ENCODE peak calls at places on chromosomes 13 and 19, in five cellular contexts. C, E, D, Y and T are unnamed samples. For H3K9me3, the result is how much of the 10 kb centered on the place peaks cover.

GRCh38 chr13:39336207-39336606 is 266.8 kb downstream of the LHFPL6 start:
- DNase-seq in C (no peak), E (no peak), D (no peak), Y (no peak), T (no peak)

GRCh38 chr13:28553971-28554370 is 59.0 kb upstream of the FLT1 start:
- DNase-seq in C (no peak), E (no peak), D (no peak), Y (no peak), T (no peak)

GRCh38 chr13:37934339-37935191 is 65.0 kb upstream of the TRPC4 start:
- DNase-seq in C (no peak), E (no peak), D (no peak), Y (no peak), T (no peak)

GRCh38 chr19:2491130-2491801 is 15.3 kb downstream of the GADD45B start:
- DNase-seq in C (no peak), E (peak), D (no peak), Y (no peak), T (no peak)

GRCh38 chr13:34294483-34295129 is 476.7 kb downstream of the RFC3 start:
- DNase-seq in C (peak), E (no peak), D (no peak), Y (no peak), T (no peak)

GRCh38 chr13:45482571-45483173 is 17.9 kb downstream of the COG3 start:
- DNase-seq in C (no peak), E (no peak), D (no peak), Y (no peak), T (no peak)

GRCh38 chr19:11931051-11931450 is 6.1 kb downstream of the ZNF700 start:
- DNase-seq in C (no peak), E (peak), D (no peak), Y (no peak), T (no peak)

GRCh38 chr19:35639321-35639639 is 2.3 kb upstream of the ETV2 start:
- DNase-seq in C (no peak), E (no peak), D (no peak), Y (no peak), T (no peak)

GRCh38 chr19:51417107-51417806 is at the start of gene SIGLEC10:
- DNase-seq in C (no peak), E (peak), D (no peak), Y (no peak), T (no peak)

GRCh38 chr13:29435125-29435911 is 160.2 kb downstream of the SLC7A1 start:
- DNase-seq in C (peak), E (peak), D (no peak), Y (no peak), T (no peak)

GRCh38 chr13:100182894-100183490 is 94.1 kb downstream of the PCCA start:
- DNase-seq in C (no peak), E (no peak), D (no peak), Y (peak), T (no peak)

GRCh38 chr19:50203281-50204080 is at the start of gene MYH14:
- DNase-seq in C (peak), E (peak), D (no peak), Y (no peak), T (no peak)

DNA sequence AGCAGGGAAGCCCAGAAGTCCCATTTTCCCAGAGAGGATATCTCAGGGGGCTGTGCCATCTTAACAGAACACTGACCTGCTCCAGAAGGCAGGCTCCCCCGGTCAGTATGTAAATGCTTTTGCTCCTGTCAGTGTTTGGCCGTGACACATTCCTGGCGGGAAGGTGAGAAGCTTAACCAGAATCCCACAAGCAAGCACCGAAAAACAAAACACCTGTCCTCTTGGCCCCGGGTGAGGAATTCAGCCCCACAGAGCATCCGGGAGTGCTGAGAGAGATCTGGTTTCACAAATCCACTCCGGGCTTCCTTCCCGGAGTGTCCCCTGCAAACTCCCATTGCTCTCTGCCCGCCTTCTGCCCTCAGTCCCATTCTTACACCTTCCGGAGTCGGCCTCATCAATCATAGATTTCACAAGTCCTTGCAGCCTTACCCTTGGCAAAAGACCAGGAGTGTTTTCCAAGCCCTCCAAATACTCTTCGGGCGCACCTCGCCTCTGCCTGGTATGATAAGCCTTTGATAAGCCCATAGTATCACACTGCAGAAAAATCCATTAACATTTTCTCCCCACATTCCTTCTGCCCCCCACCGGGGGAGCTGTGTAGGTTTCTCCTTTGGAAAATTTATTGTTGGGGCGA is 12.2 kb downstream of the TPM4 start:
- DNase-seq in C (no peak), E (peak), D (no peak), Y (no peak), T (no peak)
- TF ChIP-seq CTCF in C (peak), E (peak), D (no peak), Y (peak), T (no peak)

GRCh38 chr13:62096652-62097051 is 681.0 kb upstream of the PCDH20 start:
- DNase-seq in C (no peak), E (no peak), D (no peak), Y (no peak), T (no peak)

GRCh38 chr13:62092536-62092935 is 676.9 kb upstream of the PCDH20 start:
- DNase-seq in C (no peak), E (no peak), D (no peak), Y (no peak), T (no peak)

GRCh38 chr13:62093984-62094383 is 678.3 kb upstream of the PCDH20 start:
- DNase-seq in C (no peak), E (no peak), D (no peak), Y (no peak), T (no peak)

GRCh38 chr13:62094937-62095336 is 679.3 kb upstream of the PCDH20 start:
- DNase-seq in C (no peak), E (no peak), D (no peak), Y (no peak), T (no peak)

DNA sequence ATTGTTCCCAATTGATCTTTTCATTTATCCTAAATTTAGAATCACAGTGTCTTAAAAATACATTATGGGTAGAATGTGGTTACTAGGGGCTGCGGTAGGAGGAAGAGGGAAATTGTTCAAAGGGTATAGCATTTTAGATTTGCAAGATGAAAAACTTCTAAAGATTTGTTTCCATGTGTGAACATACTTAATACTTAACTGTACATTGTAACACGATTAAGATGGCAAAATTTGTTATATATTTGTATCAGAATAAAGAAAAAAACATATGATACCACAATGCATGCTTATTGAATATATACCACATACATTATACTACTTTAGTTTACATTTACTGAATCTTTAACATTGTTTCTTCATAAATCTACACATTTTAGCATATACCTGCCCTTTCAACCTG is 677.3 kb upstream of the PCDH20 start:
- DNase-seq in C (no peak), E (no peak), D (no peak), Y (no peak), T (no peak)
- H3K27ac ChIP-seq in C (no peak), E (no peak), D (no peak), Y (no peak), T (no peak)

GRCh38 chr19:23385404-23385803 is 9.9 kb downstream of the ZNF91 start:
- DNase-seq in C (no peak), E (peak), D (no peak), Y (no peak), T (no peak)

GRCh38 chr19:23384858-23385257 is 10.4 kb downstream of the ZNF91 start:
- DNase-seq in C (no peak), E (no peak), D (no peak), Y (no peak), T (no peak)

GRCh38 chr19:23381114-23381513 is 14.2 kb downstream of the ZNF91 start:
- DNase-seq in C (no peak), E (no peak), D (no peak), Y (no peak), T (no peak)

GRCh38 chr19:23382955-23383354 is 12.3 kb downstream of the ZNF91 start:
- DNase-seq in C (no peak), E (no peak), D (no peak), Y (no peak), T (no peak)

GRCh38 chr19:23384166-23384565 is 11.1 kb downstream of the ZNF91 start:
- DNase-seq in C (no peak), E (no peak), D (no peak), Y (no peak), T (no peak)
- H3K9me3 ChIP-seq in C (under half), E (under half), D (under half), Y (half or more), T (half or more)

DNA sequence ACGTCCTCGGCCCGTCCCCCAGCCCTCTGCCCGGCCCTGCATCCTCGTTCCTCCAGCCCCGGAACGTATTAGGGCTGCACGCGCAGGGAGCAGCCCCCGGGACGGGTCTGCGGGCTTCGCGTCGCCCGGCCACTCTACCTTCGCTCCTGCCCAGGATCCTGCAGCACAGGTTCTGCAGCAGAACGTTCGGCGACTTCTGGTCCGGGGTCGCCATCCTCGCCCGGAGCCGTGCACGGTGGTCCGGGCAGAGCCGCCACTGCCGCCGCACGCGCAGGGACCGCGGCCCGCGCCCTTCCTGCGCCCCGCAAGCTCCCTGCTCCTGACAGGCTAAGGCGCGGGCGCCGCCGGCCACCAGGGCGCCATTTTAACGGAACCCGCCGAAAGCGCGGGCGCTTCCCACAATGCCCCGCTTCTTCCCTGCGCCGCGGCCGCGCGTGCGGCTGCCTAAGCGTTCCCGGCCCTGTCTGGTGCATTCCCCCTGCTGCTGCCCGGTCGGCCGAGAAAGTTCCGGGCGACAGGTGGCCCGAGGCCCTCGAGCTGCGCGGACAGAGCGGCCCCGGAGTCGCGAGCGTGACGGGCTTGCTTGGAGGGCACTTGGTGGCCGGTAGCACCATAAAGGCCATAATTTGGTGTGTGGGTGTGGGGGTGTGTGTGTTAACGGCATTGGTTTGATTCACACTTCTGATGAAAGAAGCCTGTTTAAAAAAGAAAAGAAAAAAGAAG is at the start of gene TUBGCP3:
- DNase-seq in C (peak), E (peak), D (peak), Y (peak), T (peak)
- TF ChIP-seq CTCF in C (no peak), E (peak), D (peak), Y (no peak), T (no peak)